ENCODE peak calls at places on chromosomes 13 and 19, in eight cellular contexts. N, D, X, C, Y, R, Q and W are unnamed samples.
A peak's percentile ranks its signal among the peaks of the same experiment; 100 is the strongest.

GRCh38 chr13:74361274-74361673 is 227.1 kb upstream of the KLF12 start:
- DNase-seq in Y (no peak), Q (no peak), N (no peak), X (no peak), R (no peak), D (no peak), C (no peak), W (no peak)

GRCh38 chr13:73273737-73274136 is 214.9 kb downstream of the KLF5 start:
- DNase-seq in R (peak; percentile 24), X (no peak), C (no peak), Y (no peak), D (no peak), N (no peak), Q (no peak), W (peak; percentile 59)

GRCh38 chr13:107466326-107466725 is 749.0 kb downstream of the LIG4 start:
- DNase-seq in C (no peak), Y (no peak), D (no peak), X (no peak), N (no peak), Q (no peak), R (no peak), W (no peak)

GRCh38 chr13:27370305-27370853 is 54.0 kb upstream of the GTF3A start:
- DNase-seq in Q (no peak), C (no peak), D (no peak), N (no peak), X (no peak), R (no peak), Y (no peak), W (no peak)

GRCh38 chr13:33884506-33885221 is 66.7 kb downstream of the RFC3 start:
- DNase-seq in D (no peak), R (no peak), Y (no peak), C (no peak), Q (no peak), N (no peak), X (no peak), W (no peak)

GRCh38 chr19:3606690-3607289 is at the start of gene TBXA2R:
- DNase-seq in Y (peak; percentile 88), C (peak; percentile 67), X (no peak), Q (peak; percentile 67), N (no peak), R (no peak), D (peak; percentile 93), W (peak; percentile 13)

GRCh38 chr19:33397536-33398360 is 24.2 kb downstream of the CEBPG start:
- DNase-seq in Q (no peak), X (peak; percentile 39), N (no peak), R (no peak), Y (peak; percentile 16), C (no peak), D (peak; percentile 82), W (no peak)

GRCh38 chr19:6062274-6062673 is 48.0 kb downstream of the RFX2 start:
- DNase-seq in C (no peak), Y (peak; percentile 74), Q (no peak), N (no peak), R (no peak), D (peak; percentile 89), X (peak; percentile 49), W (no peak)

GRCh38 chr19:6362351-6362801 is 1.0 kb downstream of the CLPP start:
- DNase-seq in N (no peak), C (peak; percentile 11), Y (no peak), R (no peak), D (no peak), X (no peak), Q (no peak), W (no peak)

GRCh38 chr13:49740870-49741269 is 49.6 kb upstream of the EBPL start:
- DNase-seq in N (no peak), Y (no peak), X (no peak), D (no peak), Q (no peak), C (no peak), R (no peak), W (no peak)

GRCh38 chr19:13262450-13262849 is 112.2 kb downstream of the IER2 start:
- DNase-seq in Y (no peak), Q (no peak), R (peak; percentile 38), C (no peak), X (no peak), N (no peak), D (no peak), W (peak; percentile 9)

GRCh38 chr13:19763618-19764017 is 19.1 kb downstream of the PSPC1 start:
- DNase-seq in X (no peak), Y (no peak), Q (no peak), D (peak; percentile 72), N (no peak), R (no peak), C (no peak), W (no peak)

GRCh38 chr13:57633141-57633949 is 1.8 kb downstream of the PCDH17 start:
- DNase-seq in D (peak; percentile 87), Q (no peak), X (peak; percentile 51), C (no peak), Y (peak; percentile 60), N (no peak), R (no peak), W (no peak)

GRCh38 chr13:42720116-42720857 is 61.1 kb upstream of the FAM216B start:
- DNase-seq in D (no peak), Q (no peak), R (peak; percentile 99), X (no peak), N (peak; percentile 60), C (peak; percentile 3), Y (no peak), W (peak; percentile 99)

GRCh38 chr13:40031031-40031430 is 375.6 kb downstream of the COG6 start:
- DNase-seq in Y (no peak), N (no peak), Q (no peak), C (no peak), R (no peak), X (no peak), D (no peak), W (peak; percentile 15)

GRCh38 chr13:79194272-79194671 is 211.8 kb downstream of the RBM26 start:
- DNase-seq in Q (peak; percentile 21), D (no peak), C (no peak), Y (no peak), X (no peak), R (no peak), N (no peak), W (no peak)

GRCh38 chr19:56162258-56162657 is 13.6 kb upstream of the GALP start:
- DNase-seq in Y (no peak), C (no peak), D (no peak), R (no peak), N (no peak), X (no peak), Q (no peak), W (no peak)

GRCh38 chr13:66887088-66887487 is 343.0 kb downstream of the PCDH9 start:
- DNase-seq in X (no peak), C (no peak), Y (no peak), Q (no peak), N (no peak), R (peak; percentile 13), D (no peak), W (peak; percentile 25)

GRCh38 chr19:41893899-41894298 is 10.9 kb downstream of the ARHGEF1 start:
- DNase-seq in Q (no peak), N (no peak), R (no peak), D (no peak), C (no peak), Y (no peak), X (no peak), W (no peak)

GRCh38 chr13:46720189-46720588 is 76.8 kb downstream of the ESD start:
- DNase-seq in Q (no peak), Y (no peak), C (no peak), N (no peak), R (no peak), X (no peak), D (no peak), W (no peak)

GRCh38 chr19:49987159-49987698 is 26.3 kb upstream of the SIGLEC11 start:
- DNase-seq in C (peak; percentile 72), X (peak; percentile 85), R (peak; percentile 72), N (no peak), Y (peak; percentile 84), Q (peak; percentile 84), D (peak; percentile 94), W (peak; percentile 67)

GRCh38 chr13:107203146-107203847 is 635.4 kb upstream of the ARGLU1 start:
- DNase-seq in Q (no peak), X (no peak), N (no peak), R (no peak), Y (no peak), D (no peak), C (no peak), W (no peak)

GRCh38 chr13:98658131-98658530 is 81.2 kb upstream of the STK24 start:
- DNase-seq in X (no peak), Y (no peak), R (peak; percentile 5), Q (no peak), N (no peak), C (no peak), D (peak; percentile 83), W (no peak)

GRCh38 chr13:45402641-45403040 is 15.5 kb downstream of the SLC25A30 start:
- DNase-seq in X (no peak), R (no peak), C (no peak), Q (no peak), D (no peak), N (no peak), Y (no peak), W (no peak)

GRCh38 chr13:108961542-108962125 is 332.2 kb downstream of the MYO16 start:
- DNase-seq in R (peak; percentile 46), Q (no peak), Y (no peak), X (no peak), C (no peak), D (no peak), N (peak; percentile 62), W (peak; percentile 22)

GRCh38 chr13:28401303-28402056 is 93.4 kb downstream of the FLT1 start:
- DNase-seq in C (no peak), D (no peak), R (peak; percentile 58), Q (no peak), X (no peak), Y (no peak), N (no peak), W (peak; percentile 61)

GRCh38 chr13:37094840-37095239 is 10.6 kb downstream of the CSNK1A1L start:
- DNase-seq in D (no peak), Q (no peak), R (no peak), C (no peak), Y (no peak), N (no peak), X (no peak), W (no peak)